ENCODE peak calls at places on chromosomes 16 and 17, in seven cellular contexts. One of them, this sample, is unnamed.

GRCh38 chr16:27486344-27486743 is 63.4 kb downstream of the GTF3C1 start:
- DNase-seq in aorta: peak
- DNase-seq in stimulated activated CD4-positive, alpha-beta T cell treated with anti-CD3 and anti-CD28 coated beads, TNF-alpha, amount 100 ng/mL, for 48 hours: no peak
- DNase-seq in activated CD4-positive, CD25-positive, alpha-beta regulatory T cell: no peak
- DNase-seq in EL: no peak
- DNase-seq in activated naive CD4-positive, alpha-beta T cell: no peak
- DNase-seq in SK-N-DZ: no peak
- DNase-seq in this sample: no peak

GRCh38 chr16:80804061-80804450 is 342 bp downstream of the CDYL2 start:
- DNase-seq in aorta: peak
- DNase-seq in EL: peak
- DNase-seq in activated CD4-positive, CD25-positive, alpha-beta regulatory T cell: peak
- DNase-seq in SK-N-DZ: peak
- DNase-seq in stimulated activated CD4-positive, alpha-beta T cell treated with anti-CD3 and anti-CD28 coated beads, TNF-alpha, amount 100 ng/mL, for 48 hours: peak
- DNase-seq in activated naive CD4-positive, alpha-beta T cell: peak
- DNase-seq in this sample: peak

GRCh38 chr17:8629371-8630226 is 926 bp downstream of the MYH10 start:
- DNase-seq in EL: peak
- DNase-seq in aorta: peak
- DNase-seq in activated naive CD4-positive, alpha-beta T cell: no peak
- DNase-seq in stimulated activated CD4-positive, alpha-beta T cell treated with anti-CD3 and anti-CD28 coated beads, TNF-alpha, amount 100 ng/mL, for 48 hours: peak
- DNase-seq in activated CD4-positive, CD25-positive, alpha-beta regulatory T cell: no peak
- DNase-seq in SK-N-DZ: peak
- DNase-seq in this sample: no peak

GRCh38 chr16:2798723-2799204 is 494 bp downstream of the PRSS41 start:
- DNase-seq in activated CD4-positive, CD25-positive, alpha-beta regulatory T cell: no peak
- DNase-seq in stimulated activated CD4-positive, alpha-beta T cell treated with anti-CD3 and anti-CD28 coated beads, TNF-alpha, amount 100 ng/mL, for 48 hours: no peak
- DNase-seq in aorta: peak
- DNase-seq in activated naive CD4-positive, alpha-beta T cell: no peak
- DNase-seq in SK-N-DZ: no peak
- DNase-seq in EL: no peak
- DNase-seq in this sample: no peak

GRCh38 chr16:85856054-85856453 is 42.9 kb upstream of the IRF8 start:
- DNase-seq in activated naive CD4-positive, alpha-beta T cell: no peak
- DNase-seq in aorta: no peak
- DNase-seq in activated CD4-positive, CD25-positive, alpha-beta regulatory T cell: no peak
- DNase-seq in EL: no peak
- DNase-seq in stimulated activated CD4-positive, alpha-beta T cell treated with anti-CD3 and anti-CD28 coated beads, TNF-alpha, amount 100 ng/mL, for 48 hours: no peak
- DNase-seq in SK-N-DZ: no peak
- DNase-seq in this sample: no peak

GRCh38 chr16:87844809-87845208 is 24.5 kb downstream of the SLC7A5 start:
- DNase-seq in aorta: no peak
- DNase-seq in EL: no peak
- DNase-seq in stimulated activated CD4-positive, alpha-beta T cell treated with anti-CD3 and anti-CD28 coated beads, TNF-alpha, amount 100 ng/mL, for 48 hours: no peak
- DNase-seq in SK-N-DZ: no peak
- DNase-seq in activated naive CD4-positive, alpha-beta T cell: no peak
- DNase-seq in activated CD4-positive, CD25-positive, alpha-beta regulatory T cell: no peak
- DNase-seq in this sample: no peak

GRCh38 chr17:44069974-44070454 is 521 bp upstream of the G6PC3 start:
- DNase-seq in aorta: no peak
- DNase-seq in SK-N-DZ: peak
- DNase-seq in EL: peak
- DNase-seq in stimulated activated CD4-positive, alpha-beta T cell treated with anti-CD3 and anti-CD28 coated beads, TNF-alpha, amount 100 ng/mL, for 48 hours: no peak
- DNase-seq in activated naive CD4-positive, alpha-beta T cell: no peak
- DNase-seq in activated CD4-positive, CD25-positive, alpha-beta regulatory T cell: no peak
- DNase-seq in this sample: no peak

GRCh38 chr17:41324180-41325075 is 8.9 kb upstream of the KRTAP17-1 start:
- DNase-seq in activated CD4-positive, CD25-positive, alpha-beta regulatory T cell: no peak
- DNase-seq in EL: peak
- DNase-seq in stimulated activated CD4-positive, alpha-beta T cell treated with anti-CD3 and anti-CD28 coated beads, TNF-alpha, amount 100 ng/mL, for 48 hours: no peak
- DNase-seq in activated naive CD4-positive, alpha-beta T cell: no peak
- DNase-seq in SK-N-DZ: no peak
- DNase-seq in aorta: no peak
- DNase-seq in this sample: no peak

GRCh38 chr16:54630284-54630967 is 300.2 kb upstream of the IRX5 start:
- DNase-seq in activated naive CD4-positive, alpha-beta T cell: no peak
- DNase-seq in stimulated activated CD4-positive, alpha-beta T cell treated with anti-CD3 and anti-CD28 coated beads, TNF-alpha, amount 100 ng/mL, for 48 hours: no peak
- DNase-seq in aorta: no peak
- DNase-seq in activated CD4-positive, CD25-positive, alpha-beta regulatory T cell: no peak
- DNase-seq in SK-N-DZ: no peak
- DNase-seq in EL: peak
- DNase-seq in this sample: no peak

GRCh38 chr17:18315498-18316360 is 636 bp downstream of the SMCR8 start:
- DNase-seq in activated naive CD4-positive, alpha-beta T cell: no peak
- DNase-seq in EL: no peak
- DNase-seq in aorta: peak
- DNase-seq in SK-N-DZ: no peak
- DNase-seq in stimulated activated CD4-positive, alpha-beta T cell treated with anti-CD3 and anti-CD28 coated beads, TNF-alpha, amount 100 ng/mL, for 48 hours: no peak
- DNase-seq in activated CD4-positive, CD25-positive, alpha-beta regulatory T cell: peak
- DNase-seq in this sample: no peak

GRCh38 chr17:76265624-76266243 is 586 bp downstream of the UBALD2 start:
- DNase-seq in SK-N-DZ: no peak
- DNase-seq in stimulated activated CD4-positive, alpha-beta T cell treated with anti-CD3 and anti-CD28 coated beads, TNF-alpha, amount 100 ng/mL, for 48 hours: no peak
- DNase-seq in EL: peak
- DNase-seq in activated naive CD4-positive, alpha-beta T cell: peak
- DNase-seq in aorta: peak
- DNase-seq in activated CD4-positive, CD25-positive, alpha-beta regulatory T cell: peak
- DNase-seq in this sample: no peak

GRCh38 chr17:74852237-74853047 is 7.2 kb downstream of the GRIN2C start:
- DNase-seq in aorta: no peak
- DNase-seq in EL: no peak
- DNase-seq in stimulated activated CD4-positive, alpha-beta T cell treated with anti-CD3 and anti-CD28 coated beads, TNF-alpha, amount 100 ng/mL, for 48 hours: peak
- DNase-seq in SK-N-DZ: peak
- DNase-seq in activated CD4-positive, CD25-positive, alpha-beta regulatory T cell: peak
- DNase-seq in activated naive CD4-positive, alpha-beta T cell: peak
- DNase-seq in this sample: no peak

GRCh38 chr17:39027440-39028035 is 60.3 kb upstream of the FBXO47 start:
- DNase-seq in SK-N-DZ: no peak
- DNase-seq in activated naive CD4-positive, alpha-beta T cell: no peak
- DNase-seq in aorta: no peak
- DNase-seq in EL: no peak
- DNase-seq in activated CD4-positive, CD25-positive, alpha-beta regulatory T cell: no peak
- DNase-seq in stimulated activated CD4-positive, alpha-beta T cell treated with anti-CD3 and anti-CD28 coated beads, TNF-alpha, amount 100 ng/mL, for 48 hours: no peak
- DNase-seq in this sample: no peak

GRCh38 chr17:43003542-43004172 is 2.9 kb upstream of the IFI35 start:
- DNase-seq in activated CD4-positive, CD25-positive, alpha-beta regulatory T cell: no peak
- DNase-seq in stimulated activated CD4-positive, alpha-beta T cell treated with anti-CD3 and anti-CD28 coated beads, TNF-alpha, amount 100 ng/mL, for 48 hours: no peak
- DNase-seq in aorta: peak
- DNase-seq in EL: peak
- DNase-seq in activated naive CD4-positive, alpha-beta T cell: no peak
- DNase-seq in SK-N-DZ: no peak
- DNase-seq in this sample: no peak

GRCh38 chr16:85148959-85149358 is 36.7 kb upstream of the CIBAR2 start:
- DNase-seq in aorta: no peak
- DNase-seq in EL: no peak
- DNase-seq in SK-N-DZ: no peak
- DNase-seq in stimulated activated CD4-positive, alpha-beta T cell treated with anti-CD3 and anti-CD28 coated beads, TNF-alpha, amount 100 ng/mL, for 48 hours: no peak
- DNase-seq in activated CD4-positive, CD25-positive, alpha-beta regulatory T cell: no peak
- DNase-seq in activated naive CD4-positive, alpha-beta T cell: no peak
- DNase-seq in this sample: no peak

GRCh38 chr16:46947900-46948547 is 25.4 kb downstream of the DNAJA2 start:
- DNase-seq in stimulated activated CD4-positive, alpha-beta T cell treated with anti-CD3 and anti-CD28 coated beads, TNF-alpha, amount 100 ng/mL, for 48 hours: peak
- DNase-seq in EL: peak
- DNase-seq in activated naive CD4-positive, alpha-beta T cell: no peak
- DNase-seq in aorta: no peak
- DNase-seq in SK-N-DZ: peak
- DNase-seq in activated CD4-positive, CD25-positive, alpha-beta regulatory T cell: no peak
- DNase-seq in this sample: peak

GRCh38 chr16:31130336-31130812 is 5.2 kb downstream of the PRSS8 start:
- DNase-seq in aorta: no peak
- DNase-seq in activated CD4-positive, CD25-positive, alpha-beta regulatory T cell: no peak
- DNase-seq in EL: no peak
- DNase-seq in SK-N-DZ: no peak
- DNase-seq in stimulated activated CD4-positive, alpha-beta T cell treated with anti-CD3 and anti-CD28 coated beads, TNF-alpha, amount 100 ng/mL, for 48 hours: no peak
- DNase-seq in activated naive CD4-positive, alpha-beta T cell: no peak
- DNase-seq in this sample: no peak

GRCh38 chr17:56723471-56723870 is 110.2 kb downstream of the C17orf67 start:
- DNase-seq in stimulated activated CD4-positive, alpha-beta T cell treated with anti-CD3 and anti-CD28 coated beads, TNF-alpha, amount 100 ng/mL, for 48 hours: no peak
- DNase-seq in activated CD4-positive, CD25-positive, alpha-beta regulatory T cell: no peak
- DNase-seq in activated naive CD4-positive, alpha-beta T cell: no peak
- DNase-seq in SK-N-DZ: no peak
- DNase-seq in EL: no peak
- DNase-seq in aorta: no peak
- DNase-seq in this sample: no peak

GRCh38 chr17:78493455-78494188 is 83.6 kb downstream of the DNAH17 start:
- DNase-seq in EL: no peak
- DNase-seq in SK-N-DZ: no peak
- DNase-seq in activated naive CD4-positive, alpha-beta T cell: no peak
- DNase-seq in activated CD4-positive, CD25-positive, alpha-beta regulatory T cell: no peak
- DNase-seq in aorta: no peak
- DNase-seq in stimulated activated CD4-positive, alpha-beta T cell treated with anti-CD3 and anti-CD28 coated beads, TNF-alpha, amount 100 ng/mL, for 48 hours: no peak
- DNase-seq in this sample: no peak

GRCh38 chr16:64133396-64133795 is 988.5 kb downstream of the CDH11 start:
- DNase-seq in activated CD4-positive, CD25-positive, alpha-beta regulatory T cell: no peak
- DNase-seq in SK-N-DZ: no peak
- DNase-seq in aorta: no peak
- DNase-seq in stimulated activated CD4-positive, alpha-beta T cell treated with anti-CD3 and anti-CD28 coated beads, TNF-alpha, amount 100 ng/mL, for 48 hours: no peak
- DNase-seq in EL: no peak
- DNase-seq in activated naive CD4-positive, alpha-beta T cell: no peak
- DNase-seq in this sample: no peak

GRCh38 chr17:45953561-45953960 is 45.5 kb upstream of the STH start:
- DNase-seq in stimulated activated CD4-positive, alpha-beta T cell treated with anti-CD3 and anti-CD28 coated beads, TNF-alpha, amount 100 ng/mL, for 48 hours: no peak
- DNase-seq in SK-N-DZ: no peak
- DNase-seq in activated naive CD4-positive, alpha-beta T cell: no peak
- DNase-seq in aorta: peak
- DNase-seq in EL: no peak
- DNase-seq in activated CD4-positive, CD25-positive, alpha-beta regulatory T cell: no peak
- DNase-seq in this sample: no peak

GRCh38 chr16:85530370-85530739 is 82.8 kb upstream of the GSE1 start:
- DNase-seq in activated CD4-positive, CD25-positive, alpha-beta regulatory T cell: no peak
- DNase-seq in EL: no peak
- DNase-seq in SK-N-DZ: no peak
- DNase-seq in aorta: no peak
- DNase-seq in activated naive CD4-positive, alpha-beta T cell: no peak
- DNase-seq in stimulated activated CD4-positive, alpha-beta T cell treated with anti-CD3 and anti-CD28 coated beads, TNF-alpha, amount 100 ng/mL, for 48 hours: no peak
- DNase-seq in this sample: no peak

GRCh38 chr17:32659419-32659842 is 172.6 kb downstream of the CDK5R1 start:
- DNase-seq in stimulated activated CD4-positive, alpha-beta T cell treated with anti-CD3 and anti-CD28 coated beads, TNF-alpha, amount 100 ng/mL, for 48 hours: peak
- DNase-seq in SK-N-DZ: peak
- DNase-seq in activated naive CD4-positive, alpha-beta T cell: peak
- DNase-seq in activated CD4-positive, CD25-positive, alpha-beta regulatory T cell: peak
- DNase-seq in aorta: peak
- DNase-seq in EL: peak
- DNase-seq in this sample: peak

GRCh38 chr17:57458718-57459285 is 202.5 kb downstream of the MSI2 start:
- DNase-seq in activated CD4-positive, CD25-positive, alpha-beta regulatory T cell: no peak
- DNase-seq in aorta: no peak
- DNase-seq in stimulated activated CD4-positive, alpha-beta T cell treated with anti-CD3 and anti-CD28 coated beads, TNF-alpha, amount 100 ng/mL, for 48 hours: no peak
- DNase-seq in activated naive CD4-positive, alpha-beta T cell: no peak
- DNase-seq in EL: no peak
- DNase-seq in SK-N-DZ: no peak
- DNase-seq in this sample: no peak

GRCh38 chr17:49527927-49528651 is 33.0 kb downstream of the NGFR start:
- DNase-seq in activated CD4-positive, CD25-positive, alpha-beta regulatory T cell: no peak
- DNase-seq in EL: no peak
- DNase-seq in aorta: peak
- DNase-seq in activated naive CD4-positive, alpha-beta T cell: no peak
- DNase-seq in SK-N-DZ: no peak
- DNase-seq in stimulated activated CD4-positive, alpha-beta T cell treated with anti-CD3 and anti-CD28 coated beads, TNF-alpha, amount 100 ng/mL, for 48 hours: no peak
- DNase-seq in this sample: no peak

GRCh38 chr17:29933379-29933778 is 3.4 kb upstream of the SSH2 start:
- DNase-seq in activated naive CD4-positive, alpha-beta T cell: no peak
- DNase-seq in activated CD4-positive, CD25-positive, alpha-beta regulatory T cell: no peak
- DNase-seq in SK-N-DZ: peak
- DNase-seq in aorta: no peak
- DNase-seq in EL: peak
- DNase-seq in stimulated activated CD4-positive, alpha-beta T cell treated with anti-CD3 and anti-CD28 coated beads, TNF-alpha, amount 100 ng/mL, for 48 hours: no peak
- DNase-seq in this sample: no peak

GRCh38 chr16:79833559-79833958 is 233.0 kb upstream of the MAF start:
- DNase-seq in aorta: no peak
- DNase-seq in activated CD4-positive, CD25-positive, alpha-beta regulatory T cell: no peak
- DNase-seq in stimulated activated CD4-positive, alpha-beta T cell treated with anti-CD3 and anti-CD28 coated beads, TNF-alpha, amount 100 ng/mL, for 48 hours: no peak
- DNase-seq in activated naive CD4-positive, alpha-beta T cell: no peak
- DNase-seq in SK-N-DZ: no peak
- DNase-seq in EL: no peak
- DNase-seq in this sample: no peak

GRCh38 chr16:78993342-78993741 is 607.2 kb downstream of the MAF start:
- DNase-seq in EL: no peak
- DNase-seq in activated CD4-positive, CD25-positive, alpha-beta regulatory T cell: no peak
- DNase-seq in activated naive CD4-positive, alpha-beta T cell: no peak
- DNase-seq in SK-N-DZ: no peak
- DNase-seq in aorta: no peak
- DNase-seq in stimulated activated CD4-positive, alpha-beta T cell treated with anti-CD3 and anti-CD28 coated beads, TNF-alpha, amount 100 ng/mL, for 48 hours: no peak
- DNase-seq in this sample: no peak

GRCh38 chr17:1073241-1073962 is 76.5 kb downstream of the TIMM22 start:
- DNase-seq in activated CD4-positive, CD25-positive, alpha-beta regulatory T cell: no peak
- DNase-seq in activated naive CD4-positive, alpha-beta T cell: no peak
- DNase-seq in EL: no peak
- DNase-seq in stimulated activated CD4-positive, alpha-beta T cell treated with anti-CD3 and anti-CD28 coated beads, TNF-alpha, amount 100 ng/mL, for 48 hours: no peak
- DNase-seq in SK-N-DZ: no peak
- DNase-seq in aorta: peak
- DNase-seq in this sample: no peak

GRCh38 chr17:65678534-65678933 is 117.1 kb upstream of the AXIN2 start:
- DNase-seq in activated CD4-positive, CD25-positive, alpha-beta regulatory T cell: no peak
- DNase-seq in EL: peak
- DNase-seq in activated naive CD4-positive, alpha-beta T cell: no peak
- DNase-seq in stimulated activated CD4-positive, alpha-beta T cell treated with anti-CD3 and anti-CD28 coated beads, TNF-alpha, amount 100 ng/mL, for 48 hours: no peak
- DNase-seq in SK-N-DZ: no peak
- DNase-seq in aorta: no peak
- DNase-seq in this sample: no peak

GRCh38 chr16:46972971-46973456 is 460 bp downstream of the DNAJA2 start:
- DNase-seq in stimulated activated CD4-positive, alpha-beta T cell treated with anti-CD3 and anti-CD28 coated beads, TNF-alpha, amount 100 ng/mL, for 48 hours: no peak
- DNase-seq in SK-N-DZ: peak
- DNase-seq in aorta: peak
- DNase-seq in EL: peak
- DNase-seq in activated naive CD4-positive, alpha-beta T cell: peak
- DNase-seq in activated CD4-positive, CD25-positive, alpha-beta regulatory T cell: no peak
- DNase-seq in this sample: peak

GRCh38 chr16:68233835-68234187 is 2.1 kb downstream of the ESRP2 start:
- DNase-seq in activated CD4-positive, CD25-positive, alpha-beta regulatory T cell: no peak
- DNase-seq in aorta: no peak
- DNase-seq in EL: no peak
- DNase-seq in activated naive CD4-positive, alpha-beta T cell: no peak
- DNase-seq in SK-N-DZ: no peak
- DNase-seq in stimulated activated CD4-positive, alpha-beta T cell treated with anti-CD3 and anti-CD28 coated beads, TNF-alpha, amount 100 ng/mL, for 48 hours: no peak
- DNase-seq in this sample: no peak

GRCh38 chr17:9672266-9672665 is 26.9 kb downstream of the USP43 start:
- DNase-seq in activated naive CD4-positive, alpha-beta T cell: no peak
- DNase-seq in activated CD4-positive, CD25-positive, alpha-beta regulatory T cell: no peak
- DNase-seq in SK-N-DZ: no peak
- DNase-seq in aorta: no peak
- DNase-seq in stimulated activated CD4-positive, alpha-beta T cell treated with anti-CD3 and anti-CD28 coated beads, TNF-alpha, amount 100 ng/mL, for 48 hours: no peak
- DNase-seq in EL: peak
- DNase-seq in this sample: no peak

GRCh38 chr16:86571197-86571915 is 4.7 kb downstream of the FOXC2 start:
- DNase-seq in SK-N-DZ: no peak
- DNase-seq in stimulated activated CD4-positive, alpha-beta T cell treated with anti-CD3 and anti-CD28 coated beads, TNF-alpha, amount 100 ng/mL, for 48 hours: no peak
- DNase-seq in activated naive CD4-positive, alpha-beta T cell: no peak
- DNase-seq in activated CD4-positive, CD25-positive, alpha-beta regulatory T cell: no peak
- DNase-seq in EL: no peak
- DNase-seq in aorta: no peak
- DNase-seq in this sample: no peak

GRCh38 chr17:82148011-82148410 is 50.0 kb upstream of the FASN start:
- DNase-seq in EL: no peak
- DNase-seq in SK-N-DZ: no peak
- DNase-seq in activated CD4-positive, CD25-positive, alpha-beta regulatory T cell: no peak
- DNase-seq in activated naive CD4-positive, alpha-beta T cell: no peak
- DNase-seq in stimulated activated CD4-positive, alpha-beta T cell treated with anti-CD3 and anti-CD28 coated beads, TNF-alpha, amount 100 ng/mL, for 48 hours: no peak
- DNase-seq in aorta: no peak
- DNase-seq in this sample: no peak

This sample was measured in GM18507.